ENCODE peak calls at places on chromosomes 12 and 14, in four cellular contexts. S, M, V and U are unnamed samples.
A peak's percentile ranks its signal among the peaks of the same experiment; 100 is the strongest.

GRCh38 chr14:99378782-99379214 is 101.9 kb downstream of the SETD3 start:
- DNase-seq in M (peak; percentile 34), V (no peak), S (peak; percentile 72), U (peak; percentile 24)

GRCh38 chr12:99439399-99439798 is 208.2 kb upstream of the GARIN6 start:
- DNase-seq in S (no peak), M (no peak), V (no peak), U (no peak)

GRCh38 chr14:64879635-64880381 is at the start of gene SPTB:
- DNase-seq in M (peak; percentile 91), S (no peak), V (no peak), U (no peak)

GRCh38 chr12:1848146-1848545 is 27.8 kb downstream of the LRTM2 start:
- DNase-seq in S (no peak), M (no peak), V (no peak), U (no peak)

GRCh38 chr14:103854017-103854808 is 6.8 kb upstream of the PPP1R13B start:
- DNase-seq in M (no peak), V (no peak), S (no peak), U (no peak)

GRCh38 chr12:94875525-94875924 is 128.0 kb downstream of the NDUFA12 start:
- DNase-seq in V (peak; percentile 86), M (no peak), S (peak; percentile 69), U (no peak)

GRCh38 chr14:104844306-104845032 is 20.6 kb upstream of the CEP170B start:
- DNase-seq in V (no peak), M (no peak), S (no peak), U (no peak)

GRCh38 chr14:22333408-22334274 is 255.4 kb downstream of the DAD1 start:
- DNase-seq in M (peak; percentile 24), S (peak; percentile 88), V (no peak), U (peak; percentile 68)

GRCh38 chr14:49461529-49462401 is 124.4 kb downstream of the RPS29 start:
- DNase-seq in V (peak; percentile 43), S (peak; percentile 82), M (peak; percentile 17), U (peak; percentile 81)

GRCh38 chr14:21264025-21264801 is 5.0 kb downstream of the HNRNPC start:
- DNase-seq in M (no peak), S (no peak), V (peak; percentile 56), U (peak; percentile 91)

GRCh38 chr12:59036973-59037807 is 116.9 kb upstream of the LRIG3 start:
- DNase-seq in S (no peak), V (no peak), M (no peak), U (peak; percentile 61)

GRCh38 chr12:120847392-120848157 is 56.6 kb downstream of the SPPL3 start:
- DNase-seq in V (peak; percentile 78), S (no peak), M (no peak), U (no peak)

GRCh38 chr12:76785407-76785806 is 21.5 kb downstream of the ZDHHC17 start:
- DNase-seq in S (no peak), V (no peak), M (no peak), U (no peak)

GRCh38 chr14:92651106-92651792 is 97.2 kb downstream of the LGMN start:
- DNase-seq in V (peak; percentile 76), M (no peak), S (no peak), U (no peak)

GRCh38 chr14:51400142-51400541 is 160.1 kb downstream of the TMX1 start:
- DNase-seq in M (no peak), S (no peak), V (no peak), U (peak; percentile 32)

GRCh38 chr12:80200414-80200813 is 101.1 kb downstream of the OTOGL start:
- DNase-seq in S (no peak), V (no peak), M (no peak), U (no peak)

GRCh38 chr14:69941768-69942742 is 62.8 kb downstream of the SMOC1 start:
- DNase-seq in V (no peak), M (no peak), S (no peak), U (no peak)

GRCh38 chr12:110846615-110847566 is at the start of gene CCDC63:
- DNase-seq in M (peak; percentile 61), S (peak; percentile 75), V (no peak), U (no peak)

GRCh38 chr12:22408605-22409004 is 74.1 kb upstream of the ST8SIA1 start:
- DNase-seq in V (no peak), M (no peak), S (no peak), U (no peak)

GRCh38 chr14:79278286-79278797 is 933.0 kb downstream of the DIO2 start:
- DNase-seq in S (no peak), V (no peak), M (no peak), U (no peak)

GRCh38 chr12:78530065-78530765 is 334.4 kb upstream of the SYT1 start:
- DNase-seq in S (peak; percentile 20), V (no peak), M (no peak), U (peak; percentile 38)

GRCh38 chr14:32545109-32545857 is 216.2 kb downstream of the AKAP6 start:
- DNase-seq in S (no peak), V (no peak), M (no peak), U (no peak)

GRCh38 chr14:51998348-51998747 is 9.0 kb downstream of the RTRAF start:
- DNase-seq in S (no peak), M (no peak), V (no peak), U (no peak)

GRCh38 chr14:23984891-23985607 is 3.7 kb upstream of the DHRS4L2 start:
- DNase-seq in M (no peak), V (no peak), S (peak; percentile 70), U (peak; percentile 86)

GRCh38 chr14:65428691-65429090 is 16.2 kb downstream of the FUT8 start:
- DNase-seq in M (no peak), V (no peak), S (no peak), U (no peak)

GRCh38 chr14:67508973-67509372 is 20.5 kb upstream of the TMEM229B start:
- DNase-seq in M (no peak), V (no peak), S (no peak), U (no peak)

GRCh38 chr14:76829650-76830421 is 3.6 kb downstream of the LRRC74A start:
- DNase-seq in S (no peak), M (no peak), V (no peak), U (no peak)
- TF ChIP-seq ELK1 in S (no peak), M (no peak), V (no peak), U (no peak)

GRCh38 chr12:48017496-48017895 is 13.2 kb upstream of the COL2A1 start:
- DNase-seq in V (no peak), M (no peak), S (no peak), U (no peak)
- TF ChIP-seq ELK1 in V (no peak), M (no peak), S (no peak), U (no peak)

DNA sequence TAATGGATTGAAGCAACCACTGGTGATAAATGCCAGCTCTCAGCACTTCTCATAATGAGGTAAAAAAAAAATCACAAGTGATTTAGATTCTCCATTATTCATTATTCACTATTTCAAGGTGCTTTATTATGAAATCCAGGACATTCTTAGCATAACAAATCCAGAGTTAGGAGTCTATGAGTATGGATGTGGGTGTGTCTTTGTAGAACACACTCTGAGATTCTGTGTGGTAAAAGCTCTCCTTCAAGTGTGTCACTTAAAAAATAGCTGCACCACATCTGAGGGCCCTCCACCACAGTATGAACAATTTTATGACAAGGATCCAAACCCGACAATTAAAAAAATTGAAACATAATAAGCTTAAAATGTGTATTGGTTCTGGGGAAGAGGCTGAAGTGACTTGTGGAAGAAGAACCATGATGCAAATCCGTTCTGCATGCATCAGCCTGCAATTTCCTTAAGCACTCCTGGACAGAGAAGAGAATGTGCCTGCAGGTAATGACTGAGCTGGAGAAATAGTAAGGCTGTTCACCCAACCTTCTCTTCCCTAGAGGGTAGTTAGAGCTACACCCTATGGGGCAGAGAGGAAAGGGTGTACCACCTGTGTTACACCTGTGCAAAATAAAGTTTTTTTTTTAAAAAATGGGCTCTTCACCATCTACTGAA is 488.5 kb upstream of the MGAT4C start:
- DNase-seq in M (no peak), V (no peak), S (no peak), U (no peak)
- TF ChIP-seq ELK1 in M (no peak), V (no peak), S (no peak), U (no peak)

GRCh38 chr14:75375983-75376382 is 51.8 kb upstream of the JDP2 start:
- DNase-seq in V (no peak), S (no peak), M (no peak), U (no peak)
- TF ChIP-seq ELK1 in V (no peak), S (no peak), M (no peak), U (no peak)

GRCh38 chr12:31759621-31760459 is 31.0 kb upstream of the AMN1 start:
- DNase-seq in M (no peak), S (no peak), V (no peak), U (no peak)

GRCh38 chr12:31752450-31752849 is 23.6 kb upstream of the AMN1 start:
- DNase-seq in V (no peak), S (no peak), M (no peak), U (no peak)

DNA sequence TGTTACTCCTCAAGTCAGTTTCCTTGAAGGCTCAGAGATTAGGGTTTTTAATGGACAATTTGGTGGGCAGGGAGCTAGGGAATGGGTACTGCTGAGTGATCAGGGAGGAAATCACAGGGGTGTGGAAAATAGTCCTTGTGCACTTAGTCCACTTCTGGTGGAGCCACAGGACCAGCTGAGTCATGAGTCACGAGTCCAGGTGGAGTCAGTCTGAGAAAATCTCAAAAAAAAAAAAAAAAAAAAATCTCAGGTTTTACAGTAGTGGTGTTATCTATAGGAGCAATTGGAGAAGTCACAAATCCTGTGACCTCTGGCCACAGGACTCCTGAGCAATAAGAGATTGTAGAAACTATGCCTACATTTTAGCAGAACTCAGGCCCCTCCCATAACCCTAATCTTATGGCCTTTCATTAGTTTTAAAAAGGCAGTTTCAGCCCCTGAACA is 28.2 kb upstream of the AMN1 start:
- DNase-seq in M (peak; percentile 30), V (no peak), S (peak; percentile 76), U (no peak)
- TF ChIP-seq ELK1 in M (no peak), V (no peak), S (no peak), U (no peak)

GRCh38 chr12:89707992-89708792 is 446 bp downstream of the ATP2B1 start:
- DNase-seq in M (peak; percentile 49), V (no peak), S (peak; percentile 22), U (peak; percentile 17)
- TF ChIP-seq ELK1 in M (no peak), V (no peak), S (no peak), U (no peak)

GRCh38 chr12:6866920-6867406 is 368 bp upstream of the TPI1 start:
- DNase-seq in S (no peak), M (no peak), V (no peak), U (no peak)
- TF ChIP-seq ELK1 in S (no peak), M (no peak), V (no peak), U (no peak)

DNA sequence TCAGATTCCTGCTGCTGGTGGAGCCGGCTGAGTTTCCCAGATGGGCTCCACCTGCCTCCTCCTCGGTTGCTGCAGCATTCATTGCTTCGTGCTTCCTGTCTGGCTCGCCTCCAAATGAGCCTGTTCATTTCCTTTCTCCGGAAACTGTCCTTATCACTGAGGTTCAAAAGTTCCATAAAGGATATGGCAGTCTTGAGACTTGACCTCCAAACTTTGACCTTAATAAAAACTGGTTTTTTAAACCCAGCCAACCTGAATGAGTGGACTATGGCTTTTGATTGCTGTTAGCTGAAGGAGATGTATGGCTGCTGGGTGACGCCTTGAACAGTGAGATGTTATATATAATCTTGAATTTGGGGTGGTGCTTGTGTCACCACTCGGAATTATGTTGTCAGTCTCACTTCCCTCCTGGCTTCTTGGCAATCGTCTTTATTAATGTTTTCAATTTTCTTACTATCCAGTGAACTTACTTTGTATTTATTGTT is 62.7 kb downstream of the RASSF3 start:
- DNase-seq in M (peak; percentile 64), V (no peak), S (peak; percentile 62), U (peak; percentile 66)
- TF ChIP-seq ELK1 in M (no peak), V (no peak), S (no peak), U (no peak)